ENCODE peak calls at places on chromosomes 7 and 10, in four cellular contexts. G is HepG2, X is K562, A is HCT116. E is an unnamed sample.

GRCh38 chr7:83410989-83411591 is 237.8 kb downstream of the SEMA3E start:
- DNase-seq in G (peak; percentile 28), X (peak; percentile 11), A (peak; percentile 36), E (peak; percentile 61)

GRCh38 chr7:29115130-29115529 is 31.2 kb downstream of the CPVL start:
- DNase-seq in A (no peak), G (no peak), X (no peak), E (no peak)

GRCh38 chr7:877312-878232 is 1.2 kb downstream of the GET4 start:
- DNase-seq in X (peak; percentile 89), G (peak; percentile 23), A (no peak), E (no peak)

GRCh38 chr10:5555881-5556280 is 31.1 kb downstream of the CALML3 start:
- DNase-seq in G (no peak), A (no peak), X (no peak), E (no peak)

GRCh38 chr7:150999001-150999400 is 8.2 kb downstream of the NOS3 start:
- DNase-seq in G (no peak), A (no peak), X (no peak), E (no peak)

GRCh38 chr10:56142092-56142728 is 218.8 kb downstream of the ZWINT start:
- DNase-seq in X (no peak), A (no peak), G (no peak), E (no peak)

GRCh38 chr10:98264378-98265065 is 3.5 kb downstream of the LOXL4 start:
- DNase-seq in X (no peak), G (no peak), A (no peak), E (no peak)

GRCh38 chr7:5594616-5595544 is 171.2 kb upstream of the TNRC18 start:
- DNase-seq in G (no peak), A (no peak), X (peak; percentile 20), E (peak; percentile 30)

GRCh38 chr10:131560726-131561390 is 249.3 kb upstream of the TCERG1L start:
- DNase-seq in A (no peak), G (no peak), X (no peak), E (no peak)

GRCh38 chr10:112886463-112886862 is 63.6 kb upstream of the TCF7L2 start:
- DNase-seq in G (no peak), A (no peak), X (no peak), E (no peak)

GRCh38 chr7:84258628-84259027 is 64.0 kb upstream of the SEMA3A start:
- DNase-seq in A (no peak), X (no peak), G (no peak), E (no peak)

GRCh38 chr10:79403441-79404230 is 41.8 kb downstream of the ZCCHC24 start:
- DNase-seq in G (peak; percentile 87), A (no peak), X (no peak), E (no peak)

GRCh38 chr7:19407270-19407669 is 262.0 kb upstream of the FERD3L start:
- DNase-seq in A (no peak), X (no peak), G (no peak), E (no peak)

GRCh38 chr10:1100691-1101368 is 44.6 kb downstream of the WDR37 start:
- DNase-seq in A (no peak), X (no peak), G (no peak), E (no peak)

GRCh38 chr10:102621418-102622325 is 22.6 kb upstream of the TRIM8 start:
- DNase-seq in A (no peak), G (peak; percentile 60), X (no peak), E (no peak)

GRCh38 chr7:22001345-22002004 is 55.8 kb upstream of the CDCA7L start:
- DNase-seq in X (peak; percentile 63), G (peak; percentile 27), A (peak; percentile 36), E (peak; percentile 35)

GRCh38 chr7:17134786-17135185 is 163.7 kb upstream of the AHR start:
- DNase-seq in G (no peak), X (no peak), A (no peak), E (no peak)

GRCh38 chr7:75617634-75618234 is 121.0 kb downstream of the HIP1 start:
- DNase-seq in A (no peak), X (no peak), G (peak; percentile 50), E (no peak)

GRCh38 chr7:2016021-2016631 is 216.6 kb downstream of the MAD1L1 start:
- DNase-seq in G (no peak), A (no peak), X (no peak), E (no peak)

GRCh38 chr7:129741743-129742213 is 130.3 kb downstream of the NRF1 start:
- DNase-seq in A (no peak), X (no peak), G (no peak), E (no peak)

GRCh38 chr10:86659721-86660438 is 5.5 kb downstream of the OPN4 start:
- DNase-seq in A (no peak), G (no peak), X (no peak), E (no peak)

GRCh38 chr10:6056411-6057135 is 5.6 kb downstream of the IL2RA start:
- DNase-seq in G (no peak), X (no peak), A (no peak), E (no peak)

GRCh38 chr7:36855330-36855729 is 131.0 kb upstream of the AOAH start:
- DNase-seq in X (no peak), A (no peak), G (no peak), E (no peak)

GRCh38 chr10:117550042-117550441 is 7.5 kb downstream of the EMX2 start:
- DNase-seq in A (no peak), X (no peak), G (no peak), E (no peak)

GRCh38 chr7:73988197-73988596 is 39.8 kb upstream of the ELN start:
- DNase-seq in A (no peak), G (no peak), X (no peak), E (no peak)

GRCh38 chr7:5217396-5217795 is 27.4 kb downstream of the WIPI2 start:
- DNase-seq in G (no peak), A (no peak), X (no peak), E (no peak)

GRCh38 chr10:7288060-7288690 is 122.7 kb downstream of the SFMBT2 start:
- DNase-seq in A (no peak), X (peak; percentile 29), G (peak; percentile 9), E (no peak)

GRCh38 chr10:70296406-70296899 is 12.6 kb upstream of the NPFFR1 start:
- DNase-seq in A (peak; percentile 44), X (peak; percentile 74), G (no peak), E (peak; percentile 50)

GRCh38 chr7:39463252-39463651 is 103.0 kb upstream of the YAE1 start:
- DNase-seq in A (no peak), G (no peak), X (no peak), E (no peak)

GRCh38 chr7:105580022-105580740 is 1.1 kb downstream of the EFCAB10 start:
- DNase-seq in X (no peak), G (no peak), A (peak; percentile 51), E (no peak)

GRCh38 chr7:14507617-14508016 is 394.9 kb downstream of the DGKB start:
- DNase-seq in G (no peak), A (no peak), X (no peak), E (no peak)

GRCh38 chr10:73771722-73772279 is 10.0 kb upstream of the CHCHD1 start:
- DNase-seq in A (peak; percentile 48), X (peak; percentile 42), G (peak; percentile 27), E (no peak)

GRCh38 chr10:132867801-132868644 is 74.3 kb downstream of the CFAP46 start:
- DNase-seq in A (no peak), G (no peak), X (no peak), E (no peak)

GRCh38 chr10:110978204-110978603 is 58.8 kb downstream of the SHOC2 start:
- DNase-seq in G (no peak), A (no peak), X (no peak), E (no peak)

GRCh38 chr10:18136056-18136916 is 3.9 kb upstream of the CACNB2 start:
- DNase-seq in G (no peak), X (no peak), A (no peak), E (no peak)

GRCh38 chr7:33243319-33243881 is 114.0 kb downstream of the BBS9 start:
- DNase-seq in A (peak; percentile 26), G (peak; percentile 48), X (peak; percentile 12), E (peak; percentile 30)

GRCh38 chr7:51316262-51316665 is 345 bp downstream of the COBL start:
- DNase-seq in G (no peak), A (no peak), X (no peak), E (no peak)

GRCh38 chr10:132521041-132521465 is 16.5 kb upstream of the INPP5A start:
- DNase-seq in A (no peak), X (no peak), G (no peak), E (no peak)

DNA sequence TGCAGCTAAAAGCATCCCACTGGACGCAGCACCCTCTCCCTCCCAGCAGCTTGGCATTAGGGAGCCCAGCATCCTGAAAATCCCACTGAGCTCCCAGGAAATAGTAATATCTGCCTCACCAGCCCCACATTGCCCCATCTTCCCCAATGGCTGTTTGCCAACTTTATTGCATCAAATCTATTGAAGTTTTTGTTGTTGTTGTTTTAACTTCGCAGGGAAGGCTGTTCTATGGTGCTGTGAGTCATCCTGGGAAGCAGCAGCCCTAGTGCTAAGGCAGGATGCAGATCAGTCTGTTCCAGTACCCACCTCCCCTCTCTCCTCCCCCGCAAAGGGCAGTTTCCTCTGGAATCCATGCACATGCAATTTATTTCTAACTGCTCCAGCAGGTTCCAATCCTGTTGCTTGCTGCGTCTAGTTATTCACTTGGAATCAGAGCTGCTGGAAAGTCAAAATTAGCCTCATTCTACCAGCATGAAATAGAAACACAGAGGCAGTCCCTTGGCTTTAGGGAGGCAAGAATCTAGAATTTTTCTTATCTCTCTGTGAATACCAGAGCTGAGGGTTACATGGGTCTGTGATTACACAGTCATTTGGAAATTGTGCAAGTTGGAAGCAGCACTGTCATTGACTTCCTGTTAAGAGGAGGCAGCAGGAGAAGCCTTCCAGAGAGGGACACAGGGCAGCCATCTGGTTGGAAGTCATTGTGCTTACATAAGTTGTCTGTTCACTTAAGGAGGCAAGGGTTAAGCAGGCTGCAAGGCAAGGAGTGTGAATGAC is 115.9 kb upstream of the CACUL1 start:
- DNase-seq in X (no peak), G (peak; percentile 8), A (no peak), E (no peak)
- H3K27ac ChIP-seq in X (no peak overlapping the region), G (no peak overlapping the region), A (no peak overlapping the region), E (no peak overlapping the region)

DNA sequence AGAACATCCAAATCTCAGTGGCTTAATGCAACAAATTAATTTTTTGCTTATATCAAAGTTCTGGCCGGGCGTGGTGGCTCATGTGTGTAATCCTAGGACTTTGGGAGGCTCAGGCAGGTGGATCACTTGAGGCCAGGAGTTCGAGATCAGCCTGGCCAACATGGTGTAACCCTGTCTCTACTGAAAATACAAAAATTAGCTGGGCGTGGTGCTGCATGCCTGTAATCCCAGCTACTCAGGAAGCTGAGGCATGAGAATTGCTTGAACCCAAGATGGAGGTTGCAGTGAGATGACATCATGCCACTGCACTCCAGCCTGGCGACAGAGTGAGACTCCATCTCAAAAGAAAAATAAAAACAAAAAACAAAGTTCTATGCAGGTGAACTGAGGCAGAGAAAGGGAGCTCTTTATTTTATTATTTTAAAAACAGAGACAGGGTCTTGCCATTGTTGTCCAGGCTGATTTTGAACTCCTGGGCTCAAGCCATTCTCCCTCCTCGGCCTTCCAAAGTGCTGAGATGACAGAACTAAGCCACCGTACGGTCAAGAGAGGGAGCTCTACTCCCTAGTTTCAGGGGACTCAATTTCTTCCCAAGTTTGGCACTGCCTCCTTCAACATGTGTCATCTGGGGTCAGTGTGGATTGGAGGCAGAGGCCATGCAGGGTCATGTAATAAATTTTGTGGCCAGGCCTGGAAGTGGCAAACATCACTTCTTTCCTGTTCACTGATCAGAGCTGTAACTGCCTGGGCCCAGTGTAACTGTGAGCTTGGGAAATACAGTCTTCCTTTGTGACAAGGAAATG is 2.4 kb downstream of the ADCK2 start:
- DNase-seq in G (peak; percentile 34), X (peak; percentile 69), A (peak; percentile 27), E (no peak)
- H3K4me3 ChIP-seq in G (no peak overlapping the region), X (no peak overlapping the region), A (no peak overlapping the region), E (no peak overlapping the region)

GRCh38 chr10:22253578-22253882 is 35.7 kb upstream of the EBLN1 start:
- DNase-seq in A (no peak), X (no peak), G (no peak), E (no peak)
- TF ChIP-seq TCF7L2 in A (no peak), X (no peak), G (no peak), E (no peak)

GRCh38 chr10:124652701-124653100 is 91.5 kb downstream of the FAM53B start:
- DNase-seq in G (no peak), A (no peak), X (no peak), E (no peak)
- H3K27ac ChIP-seq in G (no peak overlapping the region), A (no peak overlapping the region), X (no peak overlapping the region), E (no peak overlapping the region)